ENCODE peak calls at places on chromosome 3, in eight cellular contexts. W is AML-193; M is HT1080; H is activated T-cell treated with anti-CD3 and anti-CD28 coated beads, Interleukin-2, amount 50 U/mL, for 4 hours; J is iris pigment epithelial cell; S is AG20443; V is dermis blood vessel endothelial cell; I is germinal center. F is an unnamed sample.

GRCh38 chr3:185460719-185461350 is 38.0 kb downstream of the TMEM41A start:
- DNase-seq in W (peak; percentile 38), M (peak; percentile 37), H (no peak), J (peak; percentile 37), S (peak; percentile 46), V (peak; percentile 63), I (peak; percentile 8), F (peak; percentile 20)

GRCh38 chr3:126571078-126571477 is 12.3 kb upstream of the C3orf22 start:
- DNase-seq in W (no peak), M (no peak), H (no peak), J (no peak), S (peak; percentile 6), V (no peak), I (no peak), F (no peak)

GRCh38 chr3:8320711-8321458 is 180.7 kb upstream of the LMCD1 start:
- DNase-seq in W (no peak), M (no peak), H (no peak), J (no peak), S (no peak), V (no peak), I (no peak), F (no peak)

GRCh38 chr3:105413356-105413887 is 46.7 kb downstream of the ALCAM start:
- DNase-seq in W (no peak), M (no peak), H (no peak), J (no peak), S (no peak), V (no peak), I (no peak), F (no peak)

GRCh38 chr3:149771652-149772271 is 19.5 kb upstream of the COMMD2 start:
- DNase-seq in W (peak; percentile 55), M (peak; percentile 54), H (peak; percentile 20), J (peak; percentile 31), S (peak; percentile 70), V (peak; percentile 74), I (peak; percentile 37), F (peak; percentile 15)

GRCh38 chr3:126277629-126278378 is 79.4 kb downstream of the KLF15 start:
- DNase-seq in W (no peak), M (no peak), H (no peak), J (peak; percentile 51), S (peak; percentile 8), V (no peak), I (no peak), F (no peak)

GRCh38 chr3:143720381-143720780 is 127.9 kb downstream of the SLC9A9 start:
- DNase-seq in W (no peak), M (no peak), H (no peak), J (no peak), S (no peak), V (no peak), I (no peak), F (no peak)

GRCh38 chr3:126676919-126677705 is 22.2 kb upstream of the TXNRD3 start:
- DNase-seq in W (no peak), M (peak; percentile 85), H (no peak), J (peak; percentile 41), S (peak; percentile 49), V (no peak), I (no peak), F (peak; percentile 68)

F was measured in HFFc6.